ENCODE peak calls at places on chromosomes 12 and 14, in nine cellular contexts. J, I, G, L, O, A, U, P and Z are unnamed samples.

GRCh38 chr12:94267907-94268575 is 119.7 kb downstream of the PLXNC1 start:
- DNase-seq in J (no peak), I (no peak), G (no peak), L (no peak), O (no peak), A (no peak), U (no peak), P (no peak), Z (no peak)

GRCh38 chr14:51432302-51432948 is 192.4 kb downstream of the TMX1 start:
- DNase-seq in J (no peak), I (no peak), G (no peak), L (no peak), O (no peak), A (no peak), U (no peak), P (no peak), Z (no peak)

GRCh38 chr12:81573228-81573627 is 185.9 kb downstream of the PPFIA2 start:
- DNase-seq in J (no peak), I (no peak), G (no peak), L (no peak), O (no peak), A (no peak), U (peak; percentile 0), P (no peak), Z (no peak)

GRCh38 chr12:58814036-58814435 is 106.3 kb downstream of the LRIG3 start:
- DNase-seq in J (no peak), I (no peak), G (no peak), L (peak; percentile 20), O (no peak), A (no peak), U (no peak), P (no peak), Z (no peak)

GRCh38 chr12:127559349-127560040 is 707.5 kb upstream of the TMEM132C start:
- DNase-seq in J (no peak), I (no peak), G (peak; percentile 11), L (peak; percentile 81), O (no peak), A (peak; percentile 29), U (peak; percentile 44), P (peak; percentile 42), Z (peak; percentile 97)

GRCh38 chr14:54058501-54058900 is 101.9 kb upstream of the BMP4 start:
- DNase-seq in J (no peak), I (no peak), G (no peak), L (no peak), O (no peak), A (no peak), U (no peak), P (no peak), Z (no peak)

GRCh38 chr12:42961395-42961794 is 371.8 kb upstream of the PRICKLE1 start:
- DNase-seq in J (no peak), I (no peak), G (no peak), L (peak; percentile 98), O (no peak), A (no peak), U (peak; percentile 86), P (no peak), Z (no peak)

GRCh38 chr12:42750356-42750755 is 160.8 kb upstream of the PRICKLE1 start:
- DNase-seq in J (no peak), I (no peak), G (no peak), L (no peak), O (no peak), A (no peak), U (no peak), P (no peak), Z (no peak)

GRCh38 chr14:59213368-59214315 is 25.2 kb downstream of the DAAM1 start:
- DNase-seq in J (no peak), I (no peak), G (no peak), L (no peak), O (no peak), A (no peak), U (no peak), P (no peak), Z (peak; percentile 55)

GRCh38 chr12:21547437-21547836 is 21.3 kb downstream of the SPX start:
- DNase-seq in J (no peak), I (no peak), G (no peak), L (no peak), O (no peak), A (no peak), U (no peak), P (no peak), Z (no peak)

GRCh38 chr12:81222841-81223595 is 145.1 kb downstream of the ACSS3 start:
- DNase-seq in J (no peak), I (no peak), G (no peak), L (no peak), O (no peak), A (no peak), U (no peak), P (no peak), Z (no peak)

GRCh38 chr12:28164644-28165313 is 25.5 kb upstream of the CCDC91 start:
- DNase-seq in J (no peak), I (no peak), G (no peak), L (peak; percentile 44), O (no peak), A (no peak), U (no peak), P (no peak), Z (no peak)

GRCh38 chr14:72439707-72440106 is 454.2 kb downstream of the DPF3 start:
- DNase-seq in J (no peak), I (no peak), G (no peak), L (no peak), O (no peak), A (no peak), U (no peak), P (no peak), Z (no peak)

GRCh38 chr12:50326636-50327284 is 43.4 kb upstream of the LIMA1 start:
- DNase-seq in J (no peak), I (no peak), G (no peak), L (peak; percentile 15), O (no peak), A (no peak), U (peak; percentile 81), P (no peak), Z (peak; percentile 15)

GRCh38 chr14:22438742-22439141 is 150.3 kb downstream of the DAD1 start:
- DNase-seq in J (no peak), I (no peak), G (no peak), L (no peak), O (no peak), A (no peak), U (no peak), P (no peak), Z (peak; percentile 7)

GRCh38 chr12:87428701-87429277 is 600.4 kb downstream of the C12orf50 start:
- DNase-seq in J (no peak), I (no peak), G (no peak), L (no peak), O (no peak), A (no peak), U (no peak), P (no peak), Z (no peak)

GRCh38 chr12:68106160-68106559 is 53.4 kb downstream of the IFNG start:
- DNase-seq in J (no peak), I (no peak), G (no peak), L (peak; percentile 49), O (no peak), A (no peak), U (peak; percentile 39), P (no peak), Z (no peak)

GRCh38 chr14:104797112-104798044 is 1.8 kb upstream of the AKT1 start:
- DNase-seq in J (no peak), I (no peak), G (no peak), L (no peak), O (no peak), A (peak; percentile 65), U (no peak), P (peak; percentile 52), Z (no peak)

GRCh38 chr14:23443411-23443812 is 8.0 kb upstream of the MYH7 start:
- DNase-seq in J (no peak), I (no peak), G (no peak), L (no peak), O (no peak), A (no peak), U (no peak), P (peak; percentile 40), Z (no peak)

GRCh38 chr12:111313833-111314259 is 55.0 kb downstream of the PHETA1 start:
- DNase-seq in J (peak; percentile 42), I (peak; percentile 40), G (peak; percentile 60), L (peak; percentile 34), O (peak; percentile 82), A (peak; percentile 91), U (peak; percentile 81), P (peak; percentile 73), Z (peak; percentile 76)

GRCh38 chr14:104219731-104220224 is 81.4 kb downstream of the KIF26A start:
- DNase-seq in J (no peak), I (no peak), G (no peak), L (no peak), O (peak; percentile 52), A (no peak), U (no peak), P (no peak), Z (no peak)

GRCh38 chr14:101340556-101340955 is 220.7 kb upstream of the DIO3 start:
- DNase-seq in J (no peak), I (no peak), G (no peak), L (no peak), O (no peak), A (no peak), U (no peak), P (no peak), Z (no peak)

GRCh38 chr12:3116106-3116898 is 39.1 kb downstream of the TSPAN9 start:
- DNase-seq in J (no peak), I (no peak), G (no peak), L (no peak), O (no peak), A (no peak), U (no peak), P (peak; percentile 52), Z (no peak)

GRCh38 chr12:63821781-63822251 is 22.7 kb upstream of the SRGAP1 start:
- DNase-seq in J (no peak), I (peak; percentile 26), G (peak; percentile 18), L (no peak), O (peak; percentile 80), A (no peak), U (peak; percentile 50), P (peak; percentile 29), Z (no peak)